ENCODE peak calls at places on chromosomes 11 and 22, in six cellular contexts. N is pancreas, C is fibroblast of lung, G is tibial artery, V is suprapubic skin, M is GM23338. X is an unnamed sample.

GRCh38 chr11:12293486-12293885 is 83.9 kb upstream of the PARVA start:
- DNase-seq in N (no peak), C (no peak), G (no peak), V (no peak), M (no peak), X (no peak)

GRCh38 chr11:113401718-113402117 is 14.1 kb downstream of the ANKK1 start:
- DNase-seq in N (peak), C (no peak), G (peak), V (no peak), M (no peak), X (no peak)

GRCh38 chr11:34167961-34168360 is 62.5 kb downstream of the NAT10 start:
- DNase-seq in N (no peak), C (no peak), G (no peak), V (no peak), M (no peak), X (no peak)

GRCh38 chr11:20363500-20364411 is at the start of gene HTATIP2:
- DNase-seq in N (peak), C (peak), G (peak), V (peak), M (peak), X (peak)

GRCh38 chr11:79702303-79702702 is 261.5 kb upstream of the TENM4 start:
- DNase-seq in N (no peak), C (no peak), G (no peak), V (no peak), M (no peak), X (no peak)

GRCh38 chr11:2142762-2143202 is 3.6 kb upstream of the IGF2 start:
- DNase-seq in N (no peak), C (no peak), G (no peak), V (no peak), M (no peak), X (no peak)

GRCh38 chr22:42269407-42270177 is 861 bp downstream of the TCF20 start:
- DNase-seq in N (peak), C (no peak), G (peak), V (peak), M (peak), X (no peak)

GRCh38 chr11:5550440-5551095 is 2.2 kb upstream of the OR52H1 start:
- DNase-seq in N (no peak), C (peak), G (no peak), V (no peak), M (no peak), X (no peak)

GRCh38 chr11:132904566-132904965 is 627.7 kb downstream of the OPCML start:
- DNase-seq in N (no peak), C (no peak), G (no peak), V (no peak), M (no peak), X (no peak)

GRCh38 chr11:27204527-27204926 is 158.5 kb downstream of the CCDC34 start:
- DNase-seq in N (no peak), C (no peak), G (no peak), V (no peak), M (peak), X (no peak)

GRCh38 chr11:27200779-27201453 is 160.3 kb downstream of the BBOX1 start:
- DNase-seq in N (no peak), C (no peak), G (no peak), V (no peak), M (no peak), X (no peak)

GRCh38 chr11:27201454-27202302 is 161.1 kb downstream of the BBOX1 start:
- DNase-seq in N (peak), C (peak), G (peak), V (peak), M (peak), X (peak)

GRCh38 chr11:27205269-27205668 is 157.7 kb downstream of the CCDC34 start:
- DNase-seq in N (no peak), C (no peak), G (no peak), V (no peak), M (no peak), X (no peak)

DNA sequence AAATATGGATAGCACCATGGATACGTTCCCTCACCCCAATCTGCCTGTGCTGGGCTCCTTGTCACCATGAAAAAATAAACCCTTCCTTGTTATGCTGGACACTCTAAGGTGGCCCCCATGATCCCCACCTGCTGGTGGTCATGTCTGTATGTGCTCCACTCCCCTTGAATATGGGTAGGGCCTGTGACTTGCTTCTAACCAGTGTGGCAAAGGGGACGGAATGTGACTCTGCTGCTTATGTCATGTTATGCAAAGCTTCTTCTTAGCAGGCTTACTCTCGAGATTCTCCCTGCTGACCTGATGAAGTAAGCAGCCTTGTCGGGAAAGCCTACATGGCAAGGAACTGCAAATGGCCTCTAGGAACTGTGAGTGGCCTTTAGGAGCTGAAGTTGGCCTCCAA is 159.9 kb downstream of the CCDC34 start:
- DNase-seq in N (no peak), C (no peak), G (no peak), V (no peak), M (no peak), X (no peak)
- H3K27ac ChIP-seq in N (no peak), C (no peak), G (no peak), V (no peak), M (no peak), X (no peak)

GRCh38 chr11:71246559-71246958 is 5.8 kb downstream of the SHANK2 start:
- DNase-seq in N (no peak), C (no peak), G (no peak), V (peak), M (peak), X (no peak)
- H3K27ac ChIP-seq in N (no peak), C (no peak), G (no peak), V (no peak), M (peak), X (no peak)

GRCh38 chr11:68956547-68957254 is 24.1 kb downstream of the MRGPRD start:
- DNase-seq in N (no peak), C (no peak), G (no peak), V (no peak), M (no peak), X (no peak)
- H3K27ac ChIP-seq in N (no peak), C (no peak), G (no peak), V (no peak), M (no peak), X (no peak)

DNA sequence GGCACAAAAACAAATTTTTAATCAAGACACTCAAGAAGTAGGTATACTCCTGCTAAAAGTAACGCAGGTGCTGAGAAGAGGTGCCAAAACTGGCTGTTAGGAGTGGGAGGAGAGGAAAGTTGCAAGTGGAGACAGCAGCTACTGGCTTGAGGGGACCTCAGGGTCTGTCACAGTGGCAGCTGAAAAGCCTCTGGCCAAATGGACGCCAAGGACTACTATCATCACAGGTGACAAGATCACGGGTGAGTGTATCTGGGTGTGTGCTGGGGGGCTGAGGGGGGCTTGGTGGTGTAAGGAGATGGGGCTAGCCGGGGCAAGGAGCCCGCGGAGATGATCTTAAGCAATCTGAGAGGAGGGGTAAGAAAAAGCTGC is 687 bp downstream of the ZNF202 start:
- DNase-seq in N (no peak), C (peak), G (no peak), V (no peak), M (no peak), X (no peak)
- H3K27ac ChIP-seq in N (peak), C (peak), G (peak), V (peak), M (no peak), X (peak)

GRCh38 chr11:60376601-60377000 is 1.7 kb upstream of the MS4A7 start:
- DNase-seq in N (no peak), C (no peak), G (no peak), V (no peak), M (no peak), X (no peak)

GRCh38 chr11:60378359-60378758 is at the start of gene MS4A7:
- DNase-seq in N (no peak), C (no peak), G (peak), V (no peak), M (no peak), X (no peak)

GRCh38 chr11:60371854-60372253 is 6.5 kb upstream of the MS4A7 start:
- DNase-seq in N (no peak), C (no peak), G (no peak), V (no peak), M (no peak), X (no peak)

GRCh38 chr11:60372767-60373166 is 5.6 kb upstream of the MS4A7 start:
- DNase-seq in N (no peak), C (no peak), G (no peak), V (no peak), M (no peak), X (no peak)

GRCh38 chr11:60377737-60378136 is 595 bp upstream of the MS4A7 start:
- DNase-seq in N (no peak), C (no peak), G (peak), V (no peak), M (no peak), X (peak)
- H3K27ac ChIP-seq in N (peak), C (no peak), G (no peak), V (no peak), M (no peak), X (peak)

GRCh38 chr22:40414838-40415505 is 44.6 kb downstream of the SGSM3 start:
- DNase-seq in N (no peak), C (no peak), G (no peak), V (no peak), M (no peak), X (peak)

GRCh38 chr22:40415531-40416266 is 45.3 kb downstream of the SGSM3 start:
- DNase-seq in N (no peak), C (no peak), G (no peak), V (no peak), M (no peak), X (no peak)

GRCh38 chr22:40416636-40417035 is 46.2 kb downstream of the SGSM3 start:
- DNase-seq in N (no peak), C (no peak), G (no peak), V (no peak), M (no peak), X (no peak)

GRCh38 chr22:40417041-40417440 is 46.6 kb downstream of the SGSM3 start:
- DNase-seq in N (no peak), C (no peak), G (no peak), V (no peak), M (no peak), X (no peak)

GRCh38 chr22:40416267-40416570 is 45.8 kb downstream of the SGSM3 start:
- DNase-seq in N (no peak), C (no peak), G (no peak), V (no peak), M (no peak), X (no peak)
- H3K27ac ChIP-seq in N (no peak), C (no peak), G (no peak), V (no peak), M (no peak), X (no peak)

GRCh38 chr11:122758361-122758760 is 79.9 kb upstream of the CRTAM start:
- DNase-seq in N (no peak), C (peak), G (no peak), V (no peak), M (no peak), X (no peak)
- H3K27ac ChIP-seq in N (no peak), C (no peak), G (no peak), V (no peak), M (no peak), X (no peak)

GRCh38 chr22:24008381-24009226 is 2.5 kb upstream of the CABIN1 start:
- DNase-seq in N (no peak), C (no peak), G (no peak), V (no peak), M (no peak), X (no peak)

GRCh38 chr22:24008022-24008283 is 2.7 kb upstream of the GSTT4 start:
- DNase-seq in N (no peak), C (no peak), G (no peak), V (no peak), M (no peak), X (no peak)

GRCh38 chr22:24010018-24010391 is 1.1 kb upstream of the CABIN1 start:
- DNase-seq in N (no peak), C (no peak), G (no peak), V (no peak), M (no peak), X (no peak)

GRCh38 chr22:24009227-24010017 is 1.7 kb upstream of the CABIN1 start:
- DNase-seq in N (no peak), C (no peak), G (no peak), V (no peak), M (no peak), X (no peak)

GRCh38 chr22:24011735-24012068 is 598 bp downstream of the CABIN1 start:
- DNase-seq in N (peak), C (no peak), G (no peak), V (no peak), M (peak), X (no peak)
- H3K27ac ChIP-seq in N (peak), C (peak), G (peak), V (peak), M (peak), X (peak)